ENCODE peak calls at places on chromosomes 7 and 10, in eight cellular contexts. I is HepG2, X is Peyer's patch, D is tibial nerve, G is endothelial cell of umbilical vein, M is HCT116, C is IMR-90, Z is uterus. L is an unnamed sample. For H3K27me3, the result is how much of the 10 kb centered on the place peaks cover.

GRCh38 chr7:93728292-93728691 is 153.8 kb upstream of the CALCR start:
- DNase-seq in I (no peak), X (no peak), D (no peak), G (no peak), M (no peak), C (no peak), Z (no peak), L (no peak)

GRCh38 chr10:88437411-88437810 is 145.7 kb downstream of the RNLS start:
- DNase-seq in I (no peak), X (no peak), D (no peak), G (no peak), M (no peak), C (no peak), Z (no peak), L (no peak)

GRCh38 chr10:127228195-127228785 is 31.9 kb upstream of the INSYN2A start:
- DNase-seq in I (peak), X (no peak), D (no peak), G (no peak), M (no peak), C (peak), Z (no peak), L (no peak)

GRCh38 chr7:84529480-84530205 is 335.1 kb upstream of the SEMA3A start:
- DNase-seq in I (no peak), X (no peak), D (no peak), G (peak), M (peak), C (peak), Z (no peak), L (no peak)

GRCh38 chr10:120318862-120319261 is 138.2 kb upstream of the PLPP4 start:
- DNase-seq in I (no peak), X (no peak), D (no peak), G (no peak), M (no peak), C (no peak), Z (no peak), L (no peak)

GRCh38 chr10:84267503-84268126 is 22.8 kb downstream of the RGR start:
- DNase-seq in I (peak), X (no peak), D (no peak), G (peak), M (peak), C (peak), Z (no peak), L (no peak)

GRCh38 chr10:77970869-77971803 is 44.6 kb upstream of the DLG5 start:
- DNase-seq in I (peak), X (no peak), D (peak), G (peak), M (no peak), C (peak), Z (peak), L (no peak)

GRCh38 chr10:77214799-77215198 is 422.8 kb downstream of the KCNMA1 start:
- DNase-seq in I (no peak), X (no peak), D (no peak), G (no peak), M (no peak), C (no peak), Z (no peak), L (no peak)

GRCh38 chr10:97676770-97677581 is 10.1 kb downstream of the AVPI1 start:
- DNase-seq in I (peak), X (peak), D (no peak), G (peak), M (no peak), C (peak), Z (peak), L (no peak)

GRCh38 chr7:45585628-45586027 is 11.5 kb downstream of the ADCY1 start:
- DNase-seq in I (no peak), X (no peak), D (no peak), G (no peak), M (no peak), C (no peak), Z (no peak), L (no peak)

GRCh38 chr7:137956183-137956582 is 45.7 kb downstream of the CREB3L2 start:
- DNase-seq in I (no peak), X (no peak), D (no peak), G (no peak), M (no peak), C (no peak), Z (no peak), L (no peak)

DNA sequence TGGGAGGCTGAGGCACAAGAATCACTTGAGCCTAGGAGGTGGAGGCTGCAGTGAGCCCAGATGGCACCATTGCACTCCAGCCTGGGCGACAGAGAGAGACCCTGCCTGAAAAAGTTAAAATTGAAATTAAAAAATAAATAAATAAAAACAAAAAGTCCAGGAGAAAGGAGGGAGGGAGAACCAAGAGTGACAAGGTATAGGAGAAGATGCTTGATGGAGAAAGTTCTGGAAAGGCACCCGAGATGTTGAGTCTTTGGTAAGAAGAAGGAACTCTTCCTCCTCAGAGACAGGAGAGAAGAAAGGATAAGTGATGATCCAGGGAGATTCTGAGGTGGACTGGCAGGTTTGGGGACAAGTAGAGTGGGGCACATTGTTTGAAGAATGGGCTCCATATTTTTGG is 17.4 kb upstream of the LBX1 start:
- DNase-seq in I (no peak), X (no peak), D (no peak), G (no peak), M (no peak), C (no peak), Z (no peak), L (no peak)
- H3K27me3 ChIP-seq in I (under half), X (under half), D (half or more), G (under half), M (under half), C (under half), Z (under half), L (half or more)

GRCh38 chr7:135234727-135235126 is 1.1 kb downstream of the STRA8 start:
- DNase-seq in I (no peak), X (no peak), D (no peak), G (no peak), M (no peak), C (no peak), Z (no peak), L (no peak)

GRCh38 chr7:135232087-135232486 is 1.6 kb upstream of the STRA8 start:
- DNase-seq in I (no peak), X (no peak), D (no peak), G (no peak), M (no peak), C (no peak), Z (no peak), L (no peak)

GRCh38 chr7:135231686-135232085 is 2.0 kb upstream of the STRA8 start:
- DNase-seq in I (no peak), X (no peak), D (no peak), G (no peak), M (no peak), C (no peak), Z (no peak), L (no peak)

GRCh38 chr7:135233570-135233969 is at the start of gene STRA8:
- DNase-seq in I (no peak), X (no peak), D (no peak), G (no peak), M (no peak), C (no peak), Z (no peak), L (no peak)

GRCh38 chr7:135232720-135233119 is 918 bp upstream of the STRA8 start:
- DNase-seq in I (no peak), X (no peak), D (no peak), G (no peak), M (peak), C (no peak), Z (no peak), L (no peak)
- TF ChIP-seq CTCF in I (peak), X (no peak), D (no peak), G (no peak), M (peak), C (no peak), Z (no peak), L (no peak)

GRCh38 chr7:77519672-77520071 is 17.4 kb upstream of the PTPN12 start:
- DNase-seq in I (no peak), X (no peak), D (no peak), G (no peak), M (no peak), C (no peak), Z (no peak), L (no peak)

GRCh38 chr7:77520261-77520660 is 16.8 kb upstream of the PTPN12 start:
- DNase-seq in I (no peak), X (no peak), D (no peak), G (no peak), M (no peak), C (no peak), Z (no peak), L (no peak)

DNA sequence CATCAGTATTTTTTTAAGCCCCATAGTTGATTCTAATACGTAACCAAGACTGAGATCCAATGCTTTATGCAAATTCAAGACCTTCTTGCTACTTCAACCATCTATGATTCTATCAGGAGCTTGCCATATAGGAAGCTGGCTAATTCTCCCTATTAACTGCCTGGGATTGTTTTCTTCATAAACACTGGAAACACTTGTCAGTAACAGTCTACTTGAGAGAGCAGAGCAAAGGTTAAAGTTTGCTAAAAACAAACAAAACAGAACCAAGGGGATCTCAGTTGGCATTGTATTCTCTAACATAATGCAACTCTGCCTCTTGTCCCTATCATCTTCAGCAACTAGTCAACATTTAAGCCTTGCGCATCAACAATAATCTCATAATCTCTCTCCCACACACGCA is 21.0 kb upstream of the PTPN12 start:
- DNase-seq in I (peak), X (no peak), D (no peak), G (no peak), M (no peak), C (no peak), Z (no peak), L (no peak)
- TF ChIP-seq POLR2A in I (no peak), X (no peak), D (no peak), G (no peak), M (no peak), C (no peak), Z (no peak), L (no peak)

DNA sequence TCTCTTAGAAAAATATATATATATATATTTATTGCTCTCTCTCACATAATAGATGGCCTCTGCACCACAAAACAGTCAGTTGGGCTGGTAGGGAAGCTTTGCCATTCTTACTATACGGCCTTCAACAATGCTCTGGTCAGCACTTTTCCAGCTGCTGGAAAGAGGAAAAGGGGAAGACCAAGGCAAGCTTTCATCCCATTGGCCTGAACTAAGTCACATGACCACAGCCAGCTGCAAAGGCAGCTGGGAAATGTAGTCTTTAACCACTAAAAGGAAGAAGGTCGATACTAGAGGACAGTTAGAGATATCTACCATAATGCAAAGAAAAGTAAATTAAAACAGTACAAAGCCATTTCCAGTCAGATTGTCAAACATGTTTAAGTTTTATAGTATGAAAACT is 58.4 kb upstream of the MACROH2A2 start:
- DNase-seq in I (peak), X (no peak), D (peak), G (peak), M (peak), C (peak), Z (peak), L (no peak)
- H3K27me3 ChIP-seq in I (under half), X (under half), D (under half), G (under half), M (under half), C (under half), Z (under half), L (under half)

DNA sequence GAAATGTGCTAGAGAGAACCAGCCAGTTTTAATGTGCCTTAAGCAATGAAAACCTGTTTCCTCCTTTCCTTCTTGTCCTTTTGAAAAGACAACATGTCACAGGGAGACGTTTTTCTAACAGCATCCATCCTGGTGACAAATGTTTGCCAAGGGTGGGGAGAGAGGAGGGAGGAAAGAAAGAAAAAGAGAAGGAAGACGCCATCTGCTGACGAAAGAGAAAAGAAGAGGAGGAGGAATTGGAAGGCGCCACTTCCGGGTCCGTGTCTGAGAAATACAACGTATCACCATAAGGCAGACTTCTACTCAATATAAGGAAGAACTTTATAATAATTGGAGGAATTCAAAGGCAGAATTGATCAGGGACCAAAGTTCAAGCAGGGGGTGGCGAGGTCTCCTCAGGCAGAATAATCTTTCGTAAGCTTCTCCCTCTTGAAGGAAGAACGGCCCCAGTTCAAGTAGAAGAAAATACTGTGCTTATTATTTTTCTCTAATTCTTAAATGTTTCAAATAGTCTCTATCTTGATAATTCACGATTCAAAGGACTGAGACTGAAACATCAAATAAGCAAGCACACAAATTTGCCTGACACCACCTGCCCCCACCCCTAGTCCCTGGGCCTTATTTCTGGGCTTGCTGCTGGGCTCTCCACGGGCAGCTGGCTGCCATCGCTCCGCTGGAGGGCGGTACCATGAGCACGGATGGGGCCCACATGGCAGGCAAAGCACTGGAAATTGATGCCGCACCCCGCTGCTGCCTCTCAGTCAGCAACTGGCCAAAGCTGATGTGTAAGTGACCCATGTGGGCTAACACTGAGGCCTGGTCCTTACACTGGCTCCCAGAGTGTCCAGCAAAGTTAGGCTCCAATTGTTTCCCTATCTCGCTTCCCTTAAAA is 273.7 kb upstream of the KLF14 start:
- DNase-seq in I (peak), X (peak), D (peak), G (peak), M (peak), C (peak), Z (peak), L (no peak)
- TF ChIP-seq CTCF in I (peak), X (peak), D (peak), G (peak), M (peak), C (peak), Z (peak), L (peak)

GRCh38 chr7:88230646-88231045 is 10.8 kb upstream of the SRI start:
- DNase-seq in I (no peak), X (no peak), D (no peak), G (no peak), M (no peak), C (no peak), Z (no peak), L (no peak)
- TF ChIP-seq POLR2A in I (no peak), X (no peak), D (no peak), G (no peak), M (no peak), C (no peak), Z (no peak), L (no peak)

DNA sequence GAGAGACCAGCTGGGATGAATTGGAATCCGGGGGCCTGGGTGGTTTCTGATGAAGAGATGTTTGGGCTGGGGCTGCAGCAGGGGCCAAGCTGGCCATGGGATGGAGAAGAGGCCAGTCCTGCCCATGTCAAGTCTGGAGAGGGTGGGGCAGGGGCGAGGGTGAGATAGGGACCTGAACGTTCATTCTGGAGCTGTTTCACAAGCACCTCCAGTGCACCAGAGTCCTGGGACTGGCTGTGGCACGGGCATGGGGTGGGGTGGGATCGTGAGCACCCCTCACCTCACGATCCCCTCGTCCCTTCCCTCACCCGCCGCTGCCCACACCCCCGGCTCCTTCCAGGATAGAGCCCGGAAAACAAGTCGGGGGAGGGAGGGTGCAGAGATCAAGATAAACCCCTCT is 25.8 kb upstream of the PSMG3 start:
- DNase-seq in I (no peak), X (no peak), D (no peak), G (no peak), M (no peak), C (no peak), Z (no peak), L (no peak)
- H3K27me3 ChIP-seq in I (under half), X (under half), D (under half), G (under half), M (under half), C (half or more), Z (under half), L (under half)

DNA sequence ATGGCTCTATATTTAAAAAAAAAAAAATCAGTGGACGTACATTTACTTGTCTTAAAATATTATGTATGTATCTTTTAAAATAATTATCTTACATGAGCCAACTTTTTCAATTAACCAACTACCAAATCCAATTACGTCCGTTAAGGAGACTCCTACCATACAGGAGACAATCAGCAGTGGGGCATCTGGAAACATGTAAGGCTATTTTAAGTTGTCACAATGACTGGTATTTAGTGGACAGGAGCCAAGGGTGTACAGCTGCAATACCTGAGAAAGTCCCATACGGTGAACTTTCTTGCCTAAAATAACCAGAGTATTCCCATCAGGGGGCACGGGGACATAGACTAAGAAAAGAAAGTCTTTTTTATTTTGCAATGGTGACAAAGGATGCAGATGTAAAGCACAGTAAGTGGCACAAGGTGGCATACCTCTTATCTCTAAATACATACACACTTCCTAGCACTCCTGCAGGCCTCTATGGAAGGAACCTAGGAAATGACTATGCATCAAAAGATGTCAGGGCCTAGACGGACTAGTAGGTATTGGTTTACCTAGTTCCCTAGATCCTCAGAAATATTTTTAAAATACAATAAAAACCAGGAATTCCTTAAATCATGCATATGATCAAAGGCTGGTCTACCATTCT is 16.0 kb upstream of the TLL2 start:
- DNase-seq in I (no peak), X (no peak), D (no peak), G (no peak), M (no peak), C (no peak), Z (no peak), L (no peak)
- TF ChIP-seq CTCF in I (no peak), X (no peak), D (no peak), G (no peak), M (no peak), C (no peak), Z (no peak), L (no peak)

L was measured in esophagus squamous epithelium.